ENCODE peak calls at places on chromosome 11, in nine cellular contexts. O is psoas muscle; G is esophagus squamous epithelium; Z is fibroblast of pulmonary artery; J is body of pancreas; I is HFFc6; Q is choroid plexus epithelial cell; T is MM.1S; C is CD8-positive, alpha-beta T cell. L is an unnamed sample.

GRCh38 chr11:95888439-95888838 is 35.5 kb downstream of the MTMR2 start:
- DNase-seq in C (no peak), J (no peak), G (no peak), O (no peak), Z (no peak), I (no peak), Q (no peak), T (no peak), L (no peak)

GRCh38 chr11:61062181-61062955 is 39.9 kb upstream of the CD5 start:
- DNase-seq in C (no peak), T (no peak), I (no peak), J (no peak), Q (no peak), Z (no peak), G (no peak), O (no peak), L (no peak)

GRCh38 chr11:75350743-75351540 is 519 bp downstream of the ARRB1 start:
- DNase-seq in O (peak), J (peak), C (no peak), Q (no peak), I (no peak), Z (no peak), G (no peak), T (no peak), L (no peak)

GRCh38 chr11:1864216-1864615 is 11.3 kb downstream of the LSP1 start:
- DNase-seq in C (no peak), Z (peak), O (peak), J (no peak), I (no peak), Q (no peak), T (no peak), G (no peak), L (no peak)

GRCh38 chr11:8809185-8809584 is 101.8 kb upstream of the AKIP1 start:
- DNase-seq in T (no peak), J (no peak), C (no peak), O (no peak), Z (no peak), Q (peak), I (no peak), G (no peak), L (no peak)

GRCh38 chr11:74933765-74934164 is 15.1 kb downstream of the XRRA1 start:
- DNase-seq in Q (no peak), Z (no peak), I (no peak), J (no peak), C (no peak), G (no peak), T (no peak), O (no peak), L (no peak)

GRCh38 chr11:103552086-103552485 is 442.9 kb downstream of the DYNC2H1 start:
- DNase-seq in J (no peak), C (no peak), I (no peak), T (no peak), Q (no peak), Z (peak), O (no peak), G (no peak), L (peak)

GRCh38 chr11:3922056-3922455 is 66.6 kb downstream of the STIM1 start:
- DNase-seq in G (no peak), I (no peak), T (no peak), C (no peak), O (no peak), J (no peak), Q (no peak), Z (no peak), L (no peak)

GRCh38 chr11:122261546-122261945 is 145.5 kb upstream of the BLID start:
- DNase-seq in I (peak), G (no peak), J (no peak), C (no peak), T (no peak), Q (no peak), Z (no peak), O (no peak), L (no peak)

GRCh38 chr11:68002575-68002942 is 1.3 kb downstream of the UNC93B1 start:
- DNase-seq in G (no peak), J (no peak), T (peak), Q (no peak), C (no peak), Z (no peak), O (no peak), I (no peak), L (no peak)

GRCh38 chr11:110182886-110183285 is 89.7 kb downstream of the ZC3H12C start:
- DNase-seq in T (no peak), I (peak), Z (peak), G (no peak), O (no peak), C (no peak), J (no peak), Q (no peak), L (no peak)

GRCh38 chr11:18865951-18866350 is 73.3 kb downstream of the MRGPRX1 start:
- DNase-seq in T (no peak), Q (no peak), I (no peak), C (no peak), O (no peak), G (no peak), Z (no peak), J (no peak), L (no peak)

GRCh38 chr11:115444542-115444941 is 59.7 kb downstream of the CADM1 start:
- DNase-seq in G (no peak), J (no peak), O (no peak), T (no peak), I (no peak), Q (no peak), C (no peak), Z (no peak), L (no peak)

GRCh38 chr11:117239295-117239694 is 6.8 kb downstream of the RNF214 start:
- DNase-seq in Z (peak), J (no peak), Q (peak), T (no peak), G (no peak), C (no peak), I (peak), O (no peak), L (peak)
- TF ChIP-seq CTCF in Z (peak), J (no peak), Q (peak), T (no peak), G (no peak), C (no peak), I (peak), O (no peak), L (peak)

DNA sequence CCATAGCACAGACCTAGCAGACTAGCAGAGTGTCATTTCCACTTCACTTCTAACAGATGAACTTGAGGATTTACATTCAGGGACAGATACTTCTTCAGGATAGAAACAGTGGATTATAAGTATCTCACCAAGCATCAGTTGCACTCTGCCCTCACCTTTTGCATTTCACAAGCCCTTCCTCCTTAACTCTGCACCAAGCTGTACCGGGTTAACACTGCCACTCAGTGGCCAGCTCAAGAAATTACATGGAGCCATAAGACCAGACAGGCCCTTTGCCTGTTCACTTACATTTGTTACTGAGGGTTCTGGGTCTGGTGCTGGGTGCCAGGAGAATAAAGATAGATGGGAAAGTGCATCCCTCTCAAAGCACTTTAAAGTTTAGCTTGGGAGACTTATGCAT is 309.8 kb downstream of the SHANK2 start:
- DNase-seq in I (no peak), G (no peak), T (no peak), Q (peak), C (no peak), J (no peak), Z (peak), O (no peak), L (peak)
- TF ChIP-seq CTCF in I (peak), G (no peak), T (peak), Q (peak), C (no peak), J (no peak), Z (peak), O (no peak), L (peak)

GRCh38 chr11:112355726-112356125 is 95.1 kb upstream of the PLET1 start:
- DNase-seq in Z (peak), Q (peak), C (no peak), J (no peak), O (no peak), G (no peak), I (peak), T (no peak), L (peak)
- TF ChIP-seq CTCF in Z (peak), Q (peak), C (no peak), J (no peak), O (no peak), G (no peak), I (peak), T (no peak), L (peak)

DNA sequence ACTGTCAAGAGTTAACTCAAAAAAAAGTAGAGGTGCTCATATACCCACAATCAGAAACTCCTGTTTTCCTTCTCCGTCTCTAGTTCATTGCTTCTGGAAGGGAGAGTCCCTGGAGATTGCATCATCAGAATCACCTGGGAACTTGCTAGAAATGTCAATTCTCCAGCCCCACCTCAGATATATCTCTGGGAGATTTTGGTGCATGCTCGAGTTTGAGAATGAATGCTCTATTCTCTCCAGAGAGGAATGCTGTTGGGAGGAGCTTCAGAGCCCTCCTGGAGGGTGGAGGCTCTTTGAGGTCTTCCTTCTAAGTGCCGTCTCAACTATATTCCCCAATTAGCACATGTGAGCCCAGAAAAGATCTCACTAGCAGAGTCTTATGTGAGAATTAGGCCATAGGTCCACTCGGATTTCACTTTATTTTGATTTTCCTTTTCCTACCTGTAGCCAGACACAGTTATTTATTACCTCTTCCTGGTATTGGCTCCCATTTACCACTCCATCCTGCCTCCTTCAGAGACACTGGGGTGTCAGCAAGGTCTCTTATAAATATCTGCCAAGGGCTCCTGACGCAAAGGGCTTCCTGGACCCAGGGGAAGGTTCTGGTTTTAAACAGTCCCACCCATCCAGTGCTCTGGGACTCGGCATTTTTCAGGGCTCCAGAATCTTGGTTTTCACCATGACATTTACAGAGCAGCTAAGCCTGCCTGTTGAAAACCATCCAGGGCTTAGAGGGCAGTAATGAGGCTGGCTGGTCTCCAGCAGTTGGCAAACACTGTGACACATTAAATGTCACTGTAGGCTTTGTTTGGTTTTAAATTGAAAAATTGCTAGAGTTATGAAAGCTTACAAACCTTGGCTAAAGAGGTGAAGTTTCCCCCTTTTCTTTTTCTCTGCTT is 136.2 kb downstream of the CD44 start:
- DNase-seq in C (no peak), O (peak), T (no peak), Q (no peak), I (peak), Z (no peak), G (no peak), J (peak), L (no peak)
- TF ChIP-seq CTCF in C (no peak), O (no peak), T (no peak), Q (no peak), I (no peak), Z (no peak), G (no peak), J (no peak), L (no peak)

GRCh38 chr11:34175284-34176019 is 70.0 kb downstream of the NAT10 start:
- DNase-seq in T (peak), G (no peak), Q (no peak), C (no peak), J (no peak), Z (no peak), I (no peak), O (no peak), L (no peak)
- TF ChIP-seq CTCF in T (no peak), G (no peak), Q (no peak), C (no peak), J (no peak), Z (no peak), I (no peak), O (no peak), L (no peak)

L was measured in cardiac fibroblast.